ENCODE peak calls at places on chromosome 6, in nine cellular contexts. G is SHP77; V is renal cortical epithelial cell; Y is lower lobe of right lung; P is left kidney; K is activated CD8-positive, alpha-beta memory T cell treated with anti-CD3 and anti-CD28 coated beads for 48 hours; X is cardiac fibroblast; F is foreskin fibroblast; U is AG10803. L is an unnamed sample.

GRCh38 chr6:122839477-122839876 is 50.4 kb downstream of the SMPDL3A start:
- DNase-seq in P (peak; percentile 80), X (peak; percentile 75), G (peak; percentile 65), Y (no peak), F (peak; percentile 40), V (peak; percentile 42), K (peak; percentile 34), U (peak; percentile 51), L (peak; percentile 87)

GRCh38 chr6:22681761-22682160 is 112.4 kb downstream of the HDGFL1 start:
- DNase-seq in G (no peak), V (no peak), F (no peak), X (no peak), K (no peak), P (no peak), U (no peak), Y (no peak), L (no peak)

GRCh38 chr6:52503344-52503747 is 73.5 kb downstream of the TRAM2 start:
- DNase-seq in G (peak; percentile 70), K (no peak), X (peak; percentile 62), V (no peak), P (peak; percentile 38), U (no peak), F (no peak), Y (no peak), L (no peak)

GRCh38 chr6:91506509-91506908 is 919.6 kb upstream of the MAP3K7 start:
- DNase-seq in V (no peak), Y (no peak), G (no peak), K (no peak), U (no peak), X (no peak), F (no peak), P (no peak), L (no peak)

GRCh38 chr6:108039681-108040080 is 34.9 kb downstream of the OSTM1 start:
- DNase-seq in X (no peak), Y (no peak), V (no peak), U (no peak), P (no peak), F (no peak), K (no peak), G (no peak), L (no peak)

GRCh38 chr6:40344566-40345185 is 242.5 kb downstream of the LRFN2 start:
- DNase-seq in X (no peak), Y (no peak), K (no peak), P (no peak), V (no peak), F (no peak), U (no peak), G (no peak), L (no peak)

GRCh38 chr6:116695398-116695797 is 14.4 kb downstream of the KPNA5 start:
- DNase-seq in F (no peak), K (no peak), Y (no peak), V (peak; percentile 7), P (no peak), U (no peak), X (peak; percentile 2), G (no peak), L (no peak)

GRCh38 chr6:26161322-26161721 is 74.1 kb downstream of the HFE start:
- DNase-seq in G (no peak), V (no peak), X (no peak), F (no peak), P (no peak), K (no peak), U (no peak), Y (no peak), L (no peak)

GRCh38 chr6:161186173-161186769 is 87.6 kb downstream of the AGPAT4 start:
- DNase-seq in X (peak; percentile 88), V (peak; percentile 98), G (no peak), P (no peak), K (no peak), F (peak; percentile 70), U (peak; percentile 80), Y (peak; percentile 88), L (no peak)

GRCh38 chr6:169539176-169539897 is 162.5 kb downstream of the WDR27 start:
- DNase-seq in G (no peak), F (no peak), X (peak; percentile 40), V (no peak), U (no peak), P (no peak), K (no peak), Y (no peak), L (no peak)

GRCh38 chr6:73691512-73691911 is 4.5 kb upstream of the CD109 start:
- DNase-seq in F (no peak), V (peak; percentile 68), X (peak; percentile 32), Y (no peak), G (no peak), U (no peak), P (no peak), K (no peak), L (no peak)

GRCh38 chr6:121335111-121336008 is 1.1 kb upstream of the TBC1D32 start:
- DNase-seq in V (no peak), K (no peak), U (peak; percentile 18), P (no peak), X (no peak), G (no peak), F (no peak), Y (no peak), L (no peak)